ENCODE peak calls at places on chromosomes 5 and 9, in ten cellular contexts. A is heart left ventricle, Y is BJ, M is HCT116, S is GM23248, D is aorta, F is fibroblast of lung, T is astrocyte of the spinal cord, U is neuronal stem cell, G is AG04450. X is an unnamed sample.

GRCh38 chr5:37717613-37718431 is 122.0 kb downstream of the GDNF start:
- DNase-seq in A (no peak), Y (no peak), M (no peak), S (peak; percentile 53), D (no peak), F (peak; percentile 92), T (peak; percentile 94), U (no peak), G (peak; percentile 72), X (peak; percentile 76)

GRCh38 chr5:59158637-59159391 is 575.9 kb downstream of the RAB3C start:
- DNase-seq in A (no peak), Y (no peak), M (no peak), S (no peak), D (no peak), F (no peak), T (no peak), U (no peak), G (no peak), X (no peak)

GRCh38 chr9:82012255-82012654 is 23.7 kb downstream of the SPATA31D1 start:
- DNase-seq in A (no peak), Y (no peak), M (no peak), S (no peak), D (no peak), F (no peak), T (no peak), U (no peak), G (no peak), X (no peak)

GRCh38 chr5:74682636-74683035 is 2.4 kb upstream of the HEXB start:
- DNase-seq in A (no peak), Y (no peak), M (no peak), S (no peak), D (no peak), F (no peak), T (no peak), U (no peak), G (no peak), X (no peak)

GRCh38 chr5:2879701-2880100 is 128.2 kb upstream of the IRX2 start:
- DNase-seq in A (no peak), Y (no peak), M (no peak), S (no peak), D (no peak), F (peak; percentile 0), T (no peak), U (no peak), G (no peak), X (no peak)

GRCh38 chr5:157669701-157670097 is 1.6 kb upstream of the C5orf52 start:
- DNase-seq in A (no peak), Y (no peak), M (no peak), S (no peak), D (no peak), F (no peak), T (no peak), U (no peak), G (no peak), X (no peak)

GRCh38 chr9:94952553-94953373 is 226.3 kb downstream of the AOPEP start:
- DNase-seq in A (no peak), Y (no peak), M (no peak), S (peak; percentile 47), D (peak; percentile 51), F (no peak), T (no peak), U (no peak), G (no peak), X (no peak)

GRCh38 chr5:138969323-138970013 is 94.3 kb upstream of the LRRTM2 start:
- DNase-seq in A (no peak), Y (no peak), M (no peak), S (no peak), D (no peak), F (no peak), T (no peak), U (no peak), G (no peak), X (no peak)

GRCh38 chr5:178180141-178180863 is 6.9 kb downstream of the GMCL2 start:
- DNase-seq in A (no peak), Y (no peak), M (no peak), S (no peak), D (no peak), F (no peak), T (no peak), U (no peak), G (no peak), X (no peak)

GRCh38 chr5:178187014-178187413 is at the start of gene GMCL2:
- DNase-seq in A (no peak), Y (no peak), M (no peak), S (no peak), D (no peak), F (no peak), T (no peak), U (no peak), G (no peak), X (no peak)

GRCh38 chr5:178186417-178186816 is 754 bp downstream of the GMCL2 start:
- DNase-seq in A (no peak), Y (no peak), M (no peak), S (peak; percentile 41), D (no peak), F (peak; percentile 63), T (no peak), U (no peak), G (peak; percentile 26), X (no peak)

GRCh38 chr5:178177569-178177968 is 9.6 kb downstream of the GMCL2 start:
- DNase-seq in A (no peak), Y (no peak), M (no peak), S (no peak), D (no peak), F (no peak), T (no peak), U (no peak), G (no peak), X (no peak)

DNA sequence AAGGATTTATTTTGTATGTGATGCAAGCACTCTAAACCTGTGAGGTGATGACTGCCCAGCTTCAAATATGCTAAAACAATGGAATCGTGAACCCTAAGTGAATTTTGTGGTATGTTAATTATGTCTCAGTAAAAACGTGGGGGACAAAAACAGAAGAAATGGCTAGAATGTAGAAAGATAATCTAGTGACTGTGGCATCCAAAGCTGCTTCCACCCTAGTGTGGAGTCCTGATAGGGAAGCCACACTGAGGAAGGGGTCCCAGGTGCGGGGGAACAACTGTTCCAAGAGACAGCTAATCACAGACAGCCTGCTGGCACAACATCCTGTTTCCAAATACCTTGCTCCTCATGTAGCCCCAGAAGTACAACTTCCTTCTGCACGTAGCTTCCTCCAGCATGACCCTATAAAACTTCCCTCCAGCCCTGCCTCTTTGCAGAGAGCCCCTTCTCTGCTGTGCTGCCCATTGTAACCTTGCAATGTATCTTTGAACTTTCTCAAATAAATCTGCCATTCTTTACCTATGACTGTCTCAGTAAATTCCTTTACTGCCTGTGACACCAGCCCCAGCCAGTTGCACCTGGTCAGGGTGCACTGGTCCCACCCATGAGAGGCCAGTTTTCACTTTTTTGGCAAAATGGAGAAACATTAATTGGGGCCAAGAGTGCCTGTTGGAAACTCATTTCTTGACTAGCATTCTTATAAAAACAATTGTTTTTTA is 4.9 kb downstream of the GMCL2 start:
- DNase-seq in A (no peak), Y (no peak), M (no peak), S (no peak), D (no peak), F (no peak), T (no peak), U (no peak), G (no peak), X (no peak)
- H3K4me3 ChIP-seq in A (no peak overlapping the region), Y (no peak overlapping the region), M (no peak overlapping the region), S (no peak overlapping the region), D (no peak overlapping the region), F (no peak overlapping the region), T (no peak overlapping the region), U (no peak overlapping the region), G (no peak overlapping the region), X (no peak overlapping the region)

DNA sequence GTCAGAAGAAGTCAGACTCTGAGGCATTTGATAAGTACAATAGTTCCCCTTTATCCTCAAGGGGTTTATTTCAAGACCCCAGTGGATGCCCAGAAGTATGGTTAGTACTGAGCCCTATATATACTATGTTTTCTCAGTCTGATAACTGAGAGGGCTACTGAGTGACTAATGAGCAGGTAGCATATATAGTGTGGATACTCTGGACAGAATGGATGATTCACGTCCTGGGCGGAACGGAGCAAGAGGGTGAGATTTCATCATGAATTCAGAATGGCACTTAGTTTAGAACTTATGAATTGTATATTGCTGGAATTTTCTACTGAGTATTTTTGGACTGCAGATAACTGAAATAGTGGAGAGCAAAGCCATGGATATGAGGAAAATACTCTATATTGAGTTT is 457.6 kb downstream of the PLK2 start:
- DNase-seq in A (no peak), Y (no peak), M (no peak), S (peak; percentile 4), D (no peak), F (no peak), T (peak; percentile 6), U (no peak), G (no peak), X (peak; percentile 19)
- H3K4me3 ChIP-seq in A (no peak overlapping the region), Y (no peak overlapping the region), M (no peak overlapping the region), S (no peak overlapping the region), D (no peak overlapping the region), F (no peak overlapping the region), T (no peak overlapping the region), U (no peak overlapping the region), G (no peak overlapping the region), X (no peak overlapping the region)

DNA sequence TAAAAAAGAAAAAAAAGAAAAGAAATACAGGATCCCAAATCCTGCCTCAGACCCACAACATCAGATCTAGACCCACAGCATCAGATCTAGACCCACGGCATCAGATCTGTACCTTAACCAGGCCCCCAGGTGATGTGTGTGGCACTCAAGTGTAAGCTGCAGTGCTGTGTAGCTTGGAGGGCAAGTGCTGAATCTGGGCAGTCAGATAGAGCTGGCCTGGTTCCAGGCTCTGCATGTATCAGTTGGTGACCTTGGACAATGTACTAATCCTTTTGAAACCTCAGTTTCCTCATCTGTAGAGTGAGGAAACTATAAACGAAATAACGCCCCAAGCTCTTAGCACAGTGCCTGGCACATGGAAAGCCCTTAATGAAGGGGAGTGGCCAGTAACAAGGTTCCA is 16.7 kb downstream of the COL15A1 start:
- DNase-seq in A (no peak), Y (no peak), M (no peak), S (no peak), D (no peak), F (no peak), T (no peak), U (no peak), G (no peak), X (no peak)
- H3K4me3 ChIP-seq in A (no peak overlapping the region), Y (no peak overlapping the region), M (no peak overlapping the region), S (no peak overlapping the region), D (no peak overlapping the region), F (no peak overlapping the region), T (no peak overlapping the region), U (no peak overlapping the region), G (no peak overlapping the region), X (no peak overlapping the region)

GRCh38 chr5:42772265-42772993 is 15.8 kb downstream of the CCDC152 start:
- DNase-seq in A (no peak), Y (no peak), M (no peak), S (peak; percentile 34), D (peak; percentile 48), F (no peak), T (no peak), U (no peak), G (no peak), X (no peak)
- H3K4me3 ChIP-seq in A (peak overlapping the region; percentile 17), Y (no peak overlapping the region), M (no peak overlapping the region), S (peak overlapping the region; percentile 42), D (no peak overlapping the region), F (no peak overlapping the region), T (no peak overlapping the region), U (no peak overlapping the region), G (no peak overlapping the region), X (no peak overlapping the region)

DNA sequence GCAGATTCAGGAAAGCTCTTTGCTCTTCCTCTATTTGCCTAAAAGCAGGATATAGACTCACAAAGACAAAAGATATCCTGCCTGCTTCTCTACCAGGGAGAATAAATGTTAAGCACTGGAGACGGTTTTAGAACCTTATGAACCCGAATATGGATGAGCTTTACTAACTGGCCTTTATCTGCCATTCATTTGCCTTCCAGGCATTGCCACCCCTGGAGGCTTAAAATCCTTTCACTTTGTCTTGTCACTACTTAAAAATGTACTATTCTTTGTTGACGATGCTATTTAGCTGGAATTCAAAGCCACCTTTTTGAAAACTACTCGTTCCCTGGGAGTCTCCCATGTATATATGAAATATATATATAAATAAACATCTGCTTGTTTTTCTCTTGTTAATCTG is 23.2 kb upstream of the LVRN start:
- DNase-seq in A (no peak), Y (no peak), M (no peak), S (peak; percentile 41), D (no peak), F (no peak), T (no peak), U (no peak), G (no peak), X (no peak)
- H3K4me3 ChIP-seq in A (no peak overlapping the region), Y (no peak overlapping the region), M (no peak overlapping the region), S (peak overlapping the region; percentile 7), D (no peak overlapping the region), F (no peak overlapping the region), T (no peak overlapping the region), U (no peak overlapping the region), G (no peak overlapping the region), X (no peak overlapping the region)

X was measured in skeletal muscle cell.